ENCODE peak calls at places on chromosomes 11 and 22, in nine cellular contexts. One of them, this sample, is unnamed.

GRCh38 chr11:2259897-2260451 is 10.4 kb downstream of the ASCL2 start:
- DNase-seq in RPMI7951: no peak
- DNase-seq in activated CD4-positive, alpha-beta memory T cell treated with anti-CD3 and anti-CD28 coated beads for 36 hours: no peak
- DNase-seq in NAMALWA: no peak
- DNase-seq in activated T-helper 9 cell treated with anti-CD3 and anti-CD28 coated beads, Interleukin-2, amount 50 U/mL, for 16 hours: no peak
- DNase-seq in activated CD4-positive, alpha-beta T cell treated with anti-CD3 and anti-CD28 coated beads, Interleukin-2, amount 10 ng/mL, durations not matched to agents 7 days and 5 days: no peak
- DNase-seq in hypothalamus: no peak
- DNase-seq in RCC 7860: no peak
- DNase-seq in T-helper 2 cell: no peak
- DNase-seq in this sample: no peak

GRCh38 chr11:85575388-85575787 is 51.8 kb downstream of the DLG2 start:
- DNase-seq in RPMI7951: no peak
- DNase-seq in NAMALWA: no peak
- DNase-seq in T-helper 2 cell: no peak
- DNase-seq in RCC 7860: no peak
- DNase-seq in hypothalamus: no peak
- DNase-seq in activated CD4-positive, alpha-beta memory T cell treated with anti-CD3 and anti-CD28 coated beads for 36 hours: no peak
- DNase-seq in activated CD4-positive, alpha-beta T cell treated with anti-CD3 and anti-CD28 coated beads, Interleukin-2, amount 10 ng/mL, durations not matched to agents 7 days and 5 days: no peak
- DNase-seq in activated T-helper 9 cell treated with anti-CD3 and anti-CD28 coated beads, Interleukin-2, amount 50 U/mL, for 16 hours: no peak
- DNase-seq in this sample: no peak

GRCh38 chr11:31397239-31397834 is 27.7 kb downstream of the DNAJC24 start:
- DNase-seq in activated CD4-positive, alpha-beta T cell treated with anti-CD3 and anti-CD28 coated beads, Interleukin-2, amount 10 ng/mL, durations not matched to agents 7 days and 5 days: no peak
- DNase-seq in activated CD4-positive, alpha-beta memory T cell treated with anti-CD3 and anti-CD28 coated beads for 36 hours: no peak
- DNase-seq in RCC 7860: peak
- DNase-seq in hypothalamus: no peak
- DNase-seq in activated T-helper 9 cell treated with anti-CD3 and anti-CD28 coated beads, Interleukin-2, amount 50 U/mL, for 16 hours: no peak
- DNase-seq in T-helper 2 cell: no peak
- DNase-seq in NAMALWA: peak
- DNase-seq in RPMI7951: peak
- DNase-seq in this sample: no peak

GRCh38 chr22:45211435-45211834 is 29.3 kb downstream of the KIAA0930 start:
- DNase-seq in activated T-helper 9 cell treated with anti-CD3 and anti-CD28 coated beads, Interleukin-2, amount 50 U/mL, for 16 hours: no peak
- DNase-seq in RCC 7860: peak
- DNase-seq in NAMALWA: no peak
- DNase-seq in T-helper 2 cell: no peak
- DNase-seq in RPMI7951: no peak
- DNase-seq in activated CD4-positive, alpha-beta memory T cell treated with anti-CD3 and anti-CD28 coated beads for 36 hours: no peak
- DNase-seq in activated CD4-positive, alpha-beta T cell treated with anti-CD3 and anti-CD28 coated beads, Interleukin-2, amount 10 ng/mL, durations not matched to agents 7 days and 5 days: no peak
- DNase-seq in hypothalamus: no peak
- DNase-seq in this sample: no peak

GRCh38 chr11:16987205-16987568 is 27.0 kb downstream of the PLEKHA7 start:
- DNase-seq in activated CD4-positive, alpha-beta T cell treated with anti-CD3 and anti-CD28 coated beads, Interleukin-2, amount 10 ng/mL, durations not matched to agents 7 days and 5 days: no peak
- DNase-seq in activated CD4-positive, alpha-beta memory T cell treated with anti-CD3 and anti-CD28 coated beads for 36 hours: no peak
- DNase-seq in activated T-helper 9 cell treated with anti-CD3 and anti-CD28 coated beads, Interleukin-2, amount 50 U/mL, for 16 hours: no peak
- DNase-seq in RCC 7860: no peak
- DNase-seq in T-helper 2 cell: no peak
- DNase-seq in RPMI7951: no peak
- DNase-seq in hypothalamus: no peak
- DNase-seq in NAMALWA: no peak
- DNase-seq in this sample: no peak

GRCh38 chr11:121199516-121199915 is 93.1 kb upstream of the SC5D start:
- DNase-seq in hypothalamus: no peak
- DNase-seq in activated CD4-positive, alpha-beta T cell treated with anti-CD3 and anti-CD28 coated beads, Interleukin-2, amount 10 ng/mL, durations not matched to agents 7 days and 5 days: no peak
- DNase-seq in RCC 7860: no peak
- DNase-seq in T-helper 2 cell: no peak
- DNase-seq in activated CD4-positive, alpha-beta memory T cell treated with anti-CD3 and anti-CD28 coated beads for 36 hours: no peak
- DNase-seq in RPMI7951: no peak
- DNase-seq in NAMALWA: no peak
- DNase-seq in activated T-helper 9 cell treated with anti-CD3 and anti-CD28 coated beads, Interleukin-2, amount 50 U/mL, for 16 hours: no peak
- DNase-seq in this sample: no peak

GRCh38 chr22:28435271-28435825 is 244.3 kb downstream of the TTC28 start:
- DNase-seq in RPMI7951: no peak
- DNase-seq in T-helper 2 cell: no peak
- DNase-seq in activated T-helper 9 cell treated with anti-CD3 and anti-CD28 coated beads, Interleukin-2, amount 50 U/mL, for 16 hours: no peak
- DNase-seq in NAMALWA: no peak
- DNase-seq in hypothalamus: no peak
- DNase-seq in activated CD4-positive, alpha-beta T cell treated with anti-CD3 and anti-CD28 coated beads, Interleukin-2, amount 10 ng/mL, durations not matched to agents 7 days and 5 days: no peak
- DNase-seq in activated CD4-positive, alpha-beta memory T cell treated with anti-CD3 and anti-CD28 coated beads for 36 hours: no peak
- DNase-seq in RCC 7860: no peak
- DNase-seq in this sample: no peak

GRCh38 chr11:84173078-84173477 is 886.9 kb upstream of the CCDC90B start:
- DNase-seq in activated CD4-positive, alpha-beta memory T cell treated with anti-CD3 and anti-CD28 coated beads for 36 hours: no peak
- DNase-seq in T-helper 2 cell: no peak
- DNase-seq in NAMALWA: no peak
- DNase-seq in hypothalamus: no peak
- DNase-seq in RPMI7951: no peak
- DNase-seq in activated CD4-positive, alpha-beta T cell treated with anti-CD3 and anti-CD28 coated beads, Interleukin-2, amount 10 ng/mL, durations not matched to agents 7 days and 5 days: no peak
- DNase-seq in RCC 7860: no peak
- DNase-seq in activated T-helper 9 cell treated with anti-CD3 and anti-CD28 coated beads, Interleukin-2, amount 50 U/mL, for 16 hours: no peak
- DNase-seq in this sample: no peak

GRCh38 chr11:114466742-114467141 is 27.5 kb downstream of the REXO2 start:
- DNase-seq in hypothalamus: no peak
- DNase-seq in RPMI7951: no peak
- DNase-seq in T-helper 2 cell: no peak
- DNase-seq in RCC 7860: no peak
- DNase-seq in activated CD4-positive, alpha-beta memory T cell treated with anti-CD3 and anti-CD28 coated beads for 36 hours: no peak
- DNase-seq in activated T-helper 9 cell treated with anti-CD3 and anti-CD28 coated beads, Interleukin-2, amount 50 U/mL, for 16 hours: no peak
- DNase-seq in NAMALWA: no peak
- DNase-seq in activated CD4-positive, alpha-beta T cell treated with anti-CD3 and anti-CD28 coated beads, Interleukin-2, amount 10 ng/mL, durations not matched to agents 7 days and 5 days: no peak
- DNase-seq in this sample: no peak

GRCh38 chr11:71255323-71255722 is 2.9 kb upstream of the SHANK2 start:
- DNase-seq in NAMALWA: no peak
- DNase-seq in activated CD4-positive, alpha-beta T cell treated with anti-CD3 and anti-CD28 coated beads, Interleukin-2, amount 10 ng/mL, durations not matched to agents 7 days and 5 days: no peak
- DNase-seq in activated CD4-positive, alpha-beta memory T cell treated with anti-CD3 and anti-CD28 coated beads for 36 hours: no peak
- DNase-seq in T-helper 2 cell: no peak
- DNase-seq in RPMI7951: no peak
- DNase-seq in RCC 7860: no peak
- DNase-seq in activated T-helper 9 cell treated with anti-CD3 and anti-CD28 coated beads, Interleukin-2, amount 50 U/mL, for 16 hours: no peak
- DNase-seq in hypothalamus: no peak
- DNase-seq in this sample: peak

This sample was measured in mesenteric fat pad.